ENCODE peak calls at places on chromosomes 11 and 22, in four cellular contexts. B, Y, L and P are unnamed samples.

GRCh38 chr11:46122955-46123354 is 1.7 kb upstream of the PHF21A start:
- DNase-seq in L (peak; percentile 34), B (no peak), Y (no peak), P (no peak)

GRCh38 chr22:32855023-32855756 is 53.7 kb downstream of the TIMP3 start:
- DNase-seq in Y (no peak), B (no peak), L (no peak), P (no peak)

GRCh38 chr11:8731647-8732188 is 49.1 kb downstream of the RPL27A start:
- DNase-seq in Y (no peak), L (no peak), B (no peak), P (no peak)

GRCh38 chr11:106127604-106128003 is 50.1 kb downstream of the AASDHPPT start:
- DNase-seq in Y (no peak), L (no peak), B (no peak), P (no peak)

GRCh38 chr11:45079943-45080719 is 66.3 kb upstream of the PRDM11 start:
- DNase-seq in B (peak; percentile 47), Y (peak; percentile 33), L (peak; percentile 93), P (no peak)

GRCh38 chr11:10454902-10455631 is at the start of gene AMPD3:
- DNase-seq in L (peak; percentile 67), Y (no peak), B (no peak), P (no peak)

GRCh38 chr22:36445158-36445668 is 36.2 kb downstream of the TXN2 start:
- DNase-seq in Y (no peak), L (peak; percentile 36), B (no peak), P (no peak)

GRCh38 chr11:75325713-75326438 is 25.6 kb downstream of the ARRB1 start:
- DNase-seq in L (peak; percentile 88), Y (peak; percentile 65), B (no peak), P (no peak)

GRCh38 chr11:70073188-70073817 is 4.8 kb upstream of the ANO1 start:
- DNase-seq in L (no peak), B (no peak), Y (no peak), P (no peak)

GRCh38 chr22:32723632-32724031 is 77.9 kb upstream of the TIMP3 start:
- DNase-seq in Y (peak; percentile 64), L (peak; percentile 96), B (peak; percentile 38), P (no peak)

GRCh38 chr11:114078423-114078822 is 18.9 kb downstream of the ZBTB16 start:
- DNase-seq in Y (no peak), B (no peak), L (no peak), P (no peak)

GRCh38 chr22:48628891-48629559 is 1198.6 kb downstream of the BRD1 start:
- DNase-seq in B (no peak), L (no peak), Y (no peak), P (no peak)

GRCh38 chr11:45924927-45925326 is 2.5 kb downstream of the LARGE2 start:
- DNase-seq in Y (no peak), L (no peak), B (no peak), P (no peak)

GRCh38 chr11:128733440-128734115 is 39.7 kb downstream of the FLI1 start:
- DNase-seq in Y (no peak), B (no peak), L (peak; percentile 64), P (no peak)

GRCh38 chr11:134359646-134360045 is 27.9 kb downstream of the GLB1L2 start:
- DNase-seq in Y (no peak), L (no peak), B (no peak), P (no peak)

GRCh38 chr22:47676685-47677084 is 914.2 kb downstream of the TBC1D22A start:
- DNase-seq in L (no peak), Y (no peak), B (no peak), P (no peak)

GRCh38 chr11:45650166-45651095 is 15.0 kb downstream of the CHST1 start:
- DNase-seq in L (no peak), Y (no peak), B (no peak), P (no peak)

GRCh38 chr22:23072911-23073491 is 2.7 kb downstream of the GNAZ start:
- DNase-seq in Y (peak; percentile 4), B (no peak), L (no peak), P (no peak)

GRCh38 chr11:59088164-59088563 is 2.1 kb downstream of the GLYATL1B start:
- DNase-seq in L (no peak), Y (no peak), B (no peak), P (no peak)

GRCh38 chr22:23225724-23226496 is 45.6 kb downstream of the BCR start:
- DNase-seq in B (no peak), Y (no peak), L (no peak), P (no peak)

GRCh38 chr11:66969584-66970205 is 5.4 kb upstream of the C11orf86 start:
- DNase-seq in B (no peak), Y (no peak), L (no peak), P (no peak)

GRCh38 chr22:29344137-29344536 is 28.6 kb upstream of the RASL10A start:
- DNase-seq in B (no peak), L (no peak), Y (peak; percentile 84), P (peak; percentile 93)

DNA sequence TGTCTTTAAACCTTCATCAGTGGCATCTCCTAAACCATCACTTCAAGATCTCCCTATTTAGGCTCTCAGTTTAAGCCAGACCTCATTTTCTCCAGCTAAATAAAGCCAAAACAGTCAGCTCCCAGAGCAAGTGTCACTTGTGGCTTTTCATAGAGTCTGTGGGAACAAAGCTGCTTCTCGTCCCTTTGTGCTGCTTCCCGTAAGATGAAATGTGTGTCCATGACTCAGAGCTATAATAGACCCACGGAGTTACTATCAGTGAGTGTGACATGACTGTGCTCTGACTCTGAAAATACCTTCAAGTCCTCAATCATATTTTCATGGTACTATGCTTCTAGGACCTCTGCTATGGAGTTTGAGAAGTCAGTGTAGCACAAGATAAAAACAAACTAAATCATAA is 57.3 kb upstream of the SLN start:
- DNase-seq in L (no peak), B (no peak), Y (no peak), P (peak; percentile 34)
- TF ChIP-seq POLR2A in L (no peak), B (no peak), Y (no peak), P (no peak)

GRCh38 chr11:61971177-61972111 is 4.0 kb upstream of the FTH1 start:
- DNase-seq in Y (peak; percentile 95), L (peak; percentile 99), B (no peak), P (peak; percentile 99)

GRCh38 chr11:61972112-61972795 is 4.8 kb upstream of the FTH1 start:
- DNase-seq in B (no peak), L (peak; percentile 61), Y (no peak), P (no peak)

GRCh38 chr11:61973603-61974162 is 6.2 kb upstream of the FTH1 start:
- DNase-seq in L (no peak), B (no peak), Y (no peak), P (peak; percentile 60)

GRCh38 chr11:61974766-61975631 is 7.6 kb upstream of the FTH1 start:
- DNase-seq in B (no peak), L (no peak), Y (peak; percentile 76), P (no peak)

GRCh38 chr11:61972796-61973602 is 5.6 kb upstream of the FTH1 start:
- DNase-seq in B (no peak), Y (peak; percentile 30), L (no peak), P (no peak)
- TF ChIP-seq POLR2A in B (no peak), Y (peak; percentile 55), L (no peak), P (no peak)

GRCh38 chr22:43152355-43153071 is 1.2 kb downstream of the TSPO start:
- DNase-seq in L (peak; percentile 58), B (no peak), Y (peak; percentile 76), P (no peak)
- TF ChIP-seq POLR2A in L (no peak), B (no peak), Y (peak; percentile 24), P (no peak)

DNA sequence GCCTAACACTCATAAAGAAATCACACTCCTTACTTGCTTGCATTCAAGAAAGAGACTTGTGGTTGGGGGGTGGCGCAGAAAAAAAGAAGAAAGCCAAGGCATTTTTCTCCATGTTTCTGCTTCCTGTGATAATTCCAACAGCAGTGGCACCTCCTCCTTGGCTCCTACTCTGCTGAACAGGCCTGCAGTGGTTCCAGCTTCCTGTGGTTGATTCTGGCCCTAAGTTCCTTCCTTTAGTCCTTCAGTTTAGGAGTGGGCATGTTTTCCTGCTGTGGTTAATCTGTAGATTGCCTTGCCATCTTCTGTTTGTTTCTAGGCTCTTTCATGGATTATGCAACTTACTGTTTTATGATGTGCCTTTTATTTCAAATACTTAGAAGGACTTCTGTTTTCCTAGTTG is 940.4 kb downstream of the DLG2 start:
- DNase-seq in B (no peak), L (peak; percentile 19), Y (no peak), P (no peak)
- TF ChIP-seq POLR2A in B (no peak), L (no peak), Y (no peak), P (no peak)

GRCh38 chr11:17012712-17013547 is 1.3 kb downstream of the PLEKHA7 start:
- DNase-seq in B (no peak), Y (peak; percentile 86), L (no peak), P (no peak)
- TF ChIP-seq POLR2A in B (no peak), Y (peak; percentile 67), L (no peak), P (no peak)

GRCh38 chr11:118921121-118921928 is 4.4 kb downstream of the BCL9L start:
- DNase-seq in B (no peak), Y (peak; percentile 76), L (peak; percentile 69), P (peak; percentile 96)
- TF ChIP-seq POLR2A in B (no peak), Y (peak; percentile 8), L (no peak), P (no peak)

GRCh38 chr11:125402436-125402835 is 93.6 kb downstream of the FEZ1 start:
- DNase-seq in Y (no peak), L (no peak), B (no peak), P (no peak)
- TF ChIP-seq POLR2A in Y (no peak), L (no peak), B (no peak), P (no peak)

DNA sequence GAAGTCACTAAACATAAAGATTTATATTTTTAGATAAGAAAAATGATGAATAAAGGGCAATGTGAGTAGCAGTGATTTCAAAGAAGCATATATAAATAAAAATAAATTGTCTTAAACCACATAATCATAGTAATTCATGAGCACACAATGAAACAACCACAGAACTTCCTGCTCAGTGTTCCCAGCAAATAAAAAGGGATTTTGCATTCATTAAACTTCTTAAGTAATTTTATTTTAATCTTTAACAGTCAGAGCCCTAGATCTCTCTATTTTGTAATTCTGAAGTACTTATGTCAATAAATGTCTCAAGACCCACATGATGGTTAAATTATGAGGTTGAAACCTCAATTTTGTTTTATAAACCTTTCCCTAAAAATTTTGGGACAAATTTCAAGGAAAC is 14.5 kb upstream of the MMP20 start:
- DNase-seq in B (no peak), Y (no peak), L (no peak), P (no peak)
- TF ChIP-seq POLR2A in B (no peak), Y (no peak), L (no peak), P (no peak)